ENCODE peak calls at places on chromosome 20, in ten cellular contexts. One of them, this sample, is unnamed.

GRCh38 chr20:62666736-62667529 is 24.6 kb downstream of the SLCO4A1 start:
- DNase-seq in RWPE1: peak
- DNase-seq in neural crest cell: peak
- DNase-seq in GM20000: no peak
- DNase-seq in cardiac muscle cell: no peak
- DNase-seq in AG08395: no peak
- DNase-seq in NCI-H1092: peak
- DNase-seq in stimulated activated CD4-positive, alpha-beta T cell treated with anti-CD3 and anti-CD28 coated beads, Interleukin-12 subunit alpha, Interleukin-12 subunit beta, amount 100 ng/mL, for 4 hours: no peak
- DNase-seq in AML-193: no peak
- DNase-seq in right cardiac atrium: peak
- DNase-seq in this sample: no peak

GRCh38 chr20:33431797-33432381 is 11.7 kb downstream of the SNTA1 start:
- DNase-seq in cardiac muscle cell: no peak
- DNase-seq in NCI-H1092: no peak
- DNase-seq in RWPE1: no peak
- DNase-seq in GM20000: no peak
- DNase-seq in neural crest cell: no peak
- DNase-seq in AG08395: no peak
- DNase-seq in right cardiac atrium: no peak
- DNase-seq in stimulated activated CD4-positive, alpha-beta T cell treated with anti-CD3 and anti-CD28 coated beads, Interleukin-12 subunit alpha, Interleukin-12 subunit beta, amount 100 ng/mL, for 4 hours: no peak
- DNase-seq in AML-193: no peak
- DNase-seq in this sample: no peak

GRCh38 chr20:62944184-62944583 is 6.2 kb downstream of the GID8 start:
- DNase-seq in GM20000: no peak
- DNase-seq in NCI-H1092: no peak
- DNase-seq in AG08395: no peak
- DNase-seq in right cardiac atrium: no peak
- DNase-seq in neural crest cell: no peak
- DNase-seq in RWPE1: no peak
- DNase-seq in AML-193: no peak
- DNase-seq in stimulated activated CD4-positive, alpha-beta T cell treated with anti-CD3 and anti-CD28 coated beads, Interleukin-12 subunit alpha, Interleukin-12 subunit beta, amount 100 ng/mL, for 4 hours: no peak
- DNase-seq in cardiac muscle cell: no peak
- DNase-seq in this sample: no peak

GRCh38 chr20:47353697-47354387 is 2.7 kb downstream of the ZMYND8 start:
- DNase-seq in neural crest cell: no peak
- DNase-seq in NCI-H1092: no peak
- DNase-seq in right cardiac atrium: no peak
- DNase-seq in AML-193: no peak
- DNase-seq in stimulated activated CD4-positive, alpha-beta T cell treated with anti-CD3 and anti-CD28 coated beads, Interleukin-12 subunit alpha, Interleukin-12 subunit beta, amount 100 ng/mL, for 4 hours: no peak
- DNase-seq in cardiac muscle cell: no peak
- DNase-seq in GM20000: no peak
- DNase-seq in RWPE1: peak
- DNase-seq in AG08395: no peak
- DNase-seq in this sample: no peak

GRCh38 chr20:41475507-41475906 is 108.9 kb upstream of the EMILIN3 start:
- DNase-seq in right cardiac atrium: no peak
- DNase-seq in AG08395: no peak
- DNase-seq in stimulated activated CD4-positive, alpha-beta T cell treated with anti-CD3 and anti-CD28 coated beads, Interleukin-12 subunit alpha, Interleukin-12 subunit beta, amount 100 ng/mL, for 4 hours: no peak
- DNase-seq in GM20000: no peak
- DNase-seq in NCI-H1092: no peak
- DNase-seq in neural crest cell: no peak
- DNase-seq in RWPE1: no peak
- DNase-seq in AML-193: no peak
- DNase-seq in cardiac muscle cell: no peak
- DNase-seq in this sample: no peak

GRCh38 chr20:24421071-24421470 is 48.4 kb upstream of the SYNDIG1 start:
- DNase-seq in stimulated activated CD4-positive, alpha-beta T cell treated with anti-CD3 and anti-CD28 coated beads, Interleukin-12 subunit alpha, Interleukin-12 subunit beta, amount 100 ng/mL, for 4 hours: no peak
- DNase-seq in AG08395: no peak
- DNase-seq in RWPE1: no peak
- DNase-seq in GM20000: no peak
- DNase-seq in cardiac muscle cell: no peak
- DNase-seq in right cardiac atrium: no peak
- DNase-seq in AML-193: no peak
- DNase-seq in neural crest cell: no peak
- DNase-seq in NCI-H1092: no peak
- DNase-seq in this sample: no peak

GRCh38 chr20:51424270-51425041 is 118.1 kb downstream of the NFATC2 start:
- DNase-seq in NCI-H1092: no peak
- DNase-seq in cardiac muscle cell: no peak
- DNase-seq in stimulated activated CD4-positive, alpha-beta T cell treated with anti-CD3 and anti-CD28 coated beads, Interleukin-12 subunit alpha, Interleukin-12 subunit beta, amount 100 ng/mL, for 4 hours: no peak
- DNase-seq in AML-193: no peak
- DNase-seq in GM20000: no peak
- DNase-seq in RWPE1: no peak
- DNase-seq in neural crest cell: no peak
- DNase-seq in AG08395: no peak
- DNase-seq in right cardiac atrium: no peak
- DNase-seq in this sample: no peak

GRCh38 chr20:31674895-31675827 is 37.4 kb downstream of the COX4I2 start:
- DNase-seq in NCI-H1092: no peak
- DNase-seq in right cardiac atrium: peak
- DNase-seq in AML-193: peak
- DNase-seq in stimulated activated CD4-positive, alpha-beta T cell treated with anti-CD3 and anti-CD28 coated beads, Interleukin-12 subunit alpha, Interleukin-12 subunit beta, amount 100 ng/mL, for 4 hours: peak
- DNase-seq in cardiac muscle cell: no peak
- DNase-seq in RWPE1: peak
- DNase-seq in AG08395: peak
- DNase-seq in neural crest cell: no peak
- DNase-seq in GM20000: peak
- DNase-seq in this sample: no peak

GRCh38 chr20:46230811-46231282 is 77.5 kb downstream of the CDH22 start:
- DNase-seq in RWPE1: peak
- DNase-seq in right cardiac atrium: no peak
- DNase-seq in NCI-H1092: no peak
- DNase-seq in cardiac muscle cell: peak
- DNase-seq in neural crest cell: peak
- DNase-seq in stimulated activated CD4-positive, alpha-beta T cell treated with anti-CD3 and anti-CD28 coated beads, Interleukin-12 subunit alpha, Interleukin-12 subunit beta, amount 100 ng/mL, for 4 hours: no peak
- DNase-seq in AG08395: peak
- DNase-seq in GM20000: no peak
- DNase-seq in AML-193: no peak
- DNase-seq in this sample: no peak

GRCh38 chr20:46640536-46641311 is 10.5 kb downstream of the SLC13A3 start:
- DNase-seq in RWPE1: no peak
- DNase-seq in neural crest cell: no peak
- DNase-seq in stimulated activated CD4-positive, alpha-beta T cell treated with anti-CD3 and anti-CD28 coated beads, Interleukin-12 subunit alpha, Interleukin-12 subunit beta, amount 100 ng/mL, for 4 hours: no peak
- DNase-seq in GM20000: no peak
- DNase-seq in AML-193: no peak
- DNase-seq in AG08395: no peak
- DNase-seq in NCI-H1092: no peak
- DNase-seq in right cardiac atrium: no peak
- DNase-seq in cardiac muscle cell: no peak
- DNase-seq in this sample: no peak

GRCh38 chr20:44993343-44993742 is 27.0 kb downstream of the STK4 start:
- DNase-seq in stimulated activated CD4-positive, alpha-beta T cell treated with anti-CD3 and anti-CD28 coated beads, Interleukin-12 subunit alpha, Interleukin-12 subunit beta, amount 100 ng/mL, for 4 hours: no peak
- DNase-seq in right cardiac atrium: no peak
- DNase-seq in GM20000: peak
- DNase-seq in NCI-H1092: no peak
- DNase-seq in neural crest cell: no peak
- DNase-seq in RWPE1: peak
- DNase-seq in AML-193: peak
- DNase-seq in cardiac muscle cell: no peak
- DNase-seq in AG08395: no peak
- DNase-seq in this sample: no peak

GRCh38 chr20:59295531-59295930 is 4.9 kb upstream of the EDN3 start:
- DNase-seq in RWPE1: no peak
- DNase-seq in GM20000: no peak
- DNase-seq in neural crest cell: no peak
- DNase-seq in AML-193: no peak
- DNase-seq in NCI-H1092: no peak
- DNase-seq in AG08395: no peak
- DNase-seq in right cardiac atrium: no peak
- DNase-seq in stimulated activated CD4-positive, alpha-beta T cell treated with anti-CD3 and anti-CD28 coated beads, Interleukin-12 subunit alpha, Interleukin-12 subunit beta, amount 100 ng/mL, for 4 hours: no peak
- DNase-seq in cardiac muscle cell: no peak
- DNase-seq in this sample: no peak

GRCh38 chr20:62710886-62711702 is 2.5 kb downstream of the NTSR1 start:
- DNase-seq in NCI-H1092: no peak
- DNase-seq in AG08395: no peak
- DNase-seq in AML-193: peak
- DNase-seq in right cardiac atrium: no peak
- DNase-seq in stimulated activated CD4-positive, alpha-beta T cell treated with anti-CD3 and anti-CD28 coated beads, Interleukin-12 subunit alpha, Interleukin-12 subunit beta, amount 100 ng/mL, for 4 hours: no peak
- DNase-seq in cardiac muscle cell: no peak
- DNase-seq in neural crest cell: no peak
- DNase-seq in GM20000: no peak
- DNase-seq in RWPE1: peak
- DNase-seq in this sample: no peak

GRCh38 chr20:49557449-49557848 is 10.5 kb downstream of the PTGIS start:
- DNase-seq in neural crest cell: no peak
- DNase-seq in right cardiac atrium: no peak
- DNase-seq in NCI-H1092: no peak
- DNase-seq in stimulated activated CD4-positive, alpha-beta T cell treated with anti-CD3 and anti-CD28 coated beads, Interleukin-12 subunit alpha, Interleukin-12 subunit beta, amount 100 ng/mL, for 4 hours: no peak
- DNase-seq in RWPE1: no peak
- DNase-seq in GM20000: no peak
- DNase-seq in AML-193: no peak
- DNase-seq in cardiac muscle cell: no peak
- DNase-seq in AG08395: no peak
- DNase-seq in this sample: no peak

GRCh38 chr20:52410182-52410647 is 218.6 kb upstream of the ZFP64 start:
- DNase-seq in right cardiac atrium: no peak
- DNase-seq in NCI-H1092: no peak
- DNase-seq in cardiac muscle cell: peak
- DNase-seq in RWPE1: peak
- DNase-seq in neural crest cell: no peak
- DNase-seq in GM20000: no peak
- DNase-seq in AML-193: no peak
- DNase-seq in stimulated activated CD4-positive, alpha-beta T cell treated with anti-CD3 and anti-CD28 coated beads, Interleukin-12 subunit alpha, Interleukin-12 subunit beta, amount 100 ng/mL, for 4 hours: peak
- DNase-seq in AG08395: peak
- DNase-seq in this sample: no peak

GRCh38 chr20:48760403-48760889 is 67.4 kb downstream of the PREX1 start:
- DNase-seq in stimulated activated CD4-positive, alpha-beta T cell treated with anti-CD3 and anti-CD28 coated beads, Interleukin-12 subunit alpha, Interleukin-12 subunit beta, amount 100 ng/mL, for 4 hours: peak
- DNase-seq in right cardiac atrium: no peak
- DNase-seq in AML-193: peak
- DNase-seq in NCI-H1092: no peak
- DNase-seq in cardiac muscle cell: no peak
- DNase-seq in neural crest cell: no peak
- DNase-seq in GM20000: peak
- DNase-seq in RWPE1: peak
- DNase-seq in AG08395: peak
- DNase-seq in this sample: no peak

GRCh38 chr20:21004386-21005076 is 101.6 kb downstream of the LINC00237 start:
- DNase-seq in neural crest cell: no peak
- DNase-seq in AG08395: no peak
- DNase-seq in NCI-H1092: no peak
- DNase-seq in stimulated activated CD4-positive, alpha-beta T cell treated with anti-CD3 and anti-CD28 coated beads, Interleukin-12 subunit alpha, Interleukin-12 subunit beta, amount 100 ng/mL, for 4 hours: no peak
- DNase-seq in right cardiac atrium: no peak
- DNase-seq in cardiac muscle cell: no peak
- DNase-seq in RWPE1: no peak
- DNase-seq in AML-193: no peak
- DNase-seq in GM20000: no peak
- DNase-seq in this sample: no peak

GRCh38 chr20:18739785-18740184 is 73.8 kb upstream of the SCP2D1 start:
- DNase-seq in stimulated activated CD4-positive, alpha-beta T cell treated with anti-CD3 and anti-CD28 coated beads, Interleukin-12 subunit alpha, Interleukin-12 subunit beta, amount 100 ng/mL, for 4 hours: no peak
- DNase-seq in cardiac muscle cell: peak
- DNase-seq in AML-193: no peak
- DNase-seq in NCI-H1092: no peak
- DNase-seq in right cardiac atrium: peak
- DNase-seq in AG08395: peak
- DNase-seq in neural crest cell: no peak
- DNase-seq in RWPE1: no peak
- DNase-seq in GM20000: no peak
- DNase-seq in this sample: peak